ENCODE peak calls at places on chromosomes 2 and 18, in seven cellular contexts. L is IMR-90, U is neuronal stem cell, P is mesendoderm, W is mesenchymal stem cell, Q is H9, Y is H1. F is an unnamed sample.
A peak's percentile ranks its signal among the peaks of the same experiment; 100 is the strongest.

GRCh38 chr2:227719637-227720036 is 1.8 kb upstream of the SLC19A3 start:
- DNase-seq in L (no peak), U (no peak), P (no peak), W (no peak), Q (no peak), Y (no peak), F (peak; percentile 53)

GRCh38 chr18:47604041-47604440 is 326.4 kb downstream of the SMAD2 start:
- DNase-seq in L (no peak), U (no peak), P (no peak), W (no peak), Q (peak; percentile 12), Y (no peak), F (no peak)

GRCh38 chr2:151729416-151729811 is 4.9 kb downstream of the NEB start:
- DNase-seq in L (no peak), U (no peak), P (no peak), W (no peak), Q (no peak), Y (no peak), F (no peak)

GRCh38 chr2:46333912-46334311 is 36.7 kb downstream of the EPAS1 start:
- DNase-seq in L (no peak), U (no peak), P (no peak), W (no peak), Q (no peak), Y (no peak), F (no peak)

GRCh38 chr2:149741646-149742045 is 154.1 kb upstream of the MMADHC start:
- DNase-seq in L (peak; percentile 87), U (no peak), P (no peak), W (peak; percentile 91), Q (no peak), Y (no peak), F (no peak)

GRCh38 chr18:63317982-63318881 is 1.3 kb downstream of the BCL2 start:
- DNase-seq in L (no peak), U (no peak), P (peak; percentile 86), W (no peak), Q (peak; percentile 85), Y (no peak), F (peak; percentile 67)

GRCh38 chr2:119730598-119731278 is 29.0 kb upstream of the PTPN4 start:
- DNase-seq in L (no peak), U (no peak), P (no peak), W (no peak), Q (peak; percentile 28), Y (no peak), F (no peak)

GRCh38 chr2:37590119-37590571 is 81.3 kb downstream of the CDC42EP3 start:
- DNase-seq in L (peak; percentile 61), U (no peak), P (no peak), W (peak; percentile 94), Q (no peak), Y (no peak), F (no peak)

GRCh38 chr2:109347626-109348025 is 218.6 kb downstream of the SH3RF3 start:
- DNase-seq in L (no peak), U (no peak), P (no peak), W (no peak), Q (no peak), Y (no peak), F (no peak)

GRCh38 chr2:14420851-14421250 is 211.7 kb upstream of the LRATD1 start:
- DNase-seq in L (peak; percentile 45), U (no peak), P (no peak), W (no peak), Q (no peak), Y (no peak), F (peak; percentile 19)

GRCh38 chr2:96108578-96109561 is 7.5 kb downstream of the ADRA2B start:
- DNase-seq in L (no peak), U (peak; percentile 26), P (peak; percentile 63), W (no peak), Q (peak; percentile 64), Y (no peak), F (no peak)

GRCh38 chr2:121665504-121665903 is 16.2 kb upstream of the CLASP1 start:
- DNase-seq in L (no peak), U (no peak), P (no peak), W (no peak), Q (no peak), Y (no peak), F (no peak)

GRCh38 chr2:158509928-158510797 is 53.4 kb downstream of the PKP4 start:
- DNase-seq in L (peak; percentile 64), U (no peak), P (no peak), W (peak; percentile 57), Q (no peak), Y (no peak), F (peak; percentile 12)

GRCh38 chr2:165627463-165627862 is 158.0 kb downstream of the CSRNP3 start:
- DNase-seq in L (peak; percentile 73), U (no peak), P (no peak), W (peak; percentile 94), Q (no peak), Y (no peak), F (no peak)

GRCh38 chr2:165633431-165633830 is 160.6 kb downstream of the GALNT3 start:
- DNase-seq in L (no peak), U (peak; percentile 75), P (peak; percentile 45), W (no peak), Q (no peak), Y (peak; percentile 34), F (no peak)

GRCh38 chr2:165632594-165632993 is 161.5 kb downstream of the GALNT3 start:
- DNase-seq in L (no peak), U (no peak), P (no peak), W (no peak), Q (no peak), Y (no peak), F (no peak)

GRCh38 chr2:165629776-165630175 is 160.3 kb downstream of the CSRNP3 start:
- DNase-seq in L (no peak), U (no peak), P (no peak), W (no peak), Q (no peak), Y (no peak), F (no peak)

GRCh38 chr2:165630276-165630675 is 160.8 kb downstream of the CSRNP3 start:
- DNase-seq in L (no peak), U (no peak), P (no peak), W (no peak), Q (no peak), Y (no peak), F (no peak)
- H3K23ac ChIP-seq in L (no peak overlapping the region), U (no peak overlapping the region), P (no peak overlapping the region), W (no peak overlapping the region), Q (no peak overlapping the region), Y (no peak overlapping the region), F (no peak overlapping the region)

GRCh38 chr2:241000831-241001321 is 2.5 kb downstream of the SNED1 start:
- DNase-seq in L (no peak), U (no peak), P (no peak), W (no peak), Q (no peak), Y (no peak), F (no peak)

GRCh38 chr2:240999001-240999791 is 778 bp downstream of the SNED1 start:
- DNase-seq in L (no peak), U (no peak), P (no peak), W (no peak), Q (peak; percentile 35), Y (no peak), F (peak; percentile 1)

GRCh38 chr2:240998706-240999000 is 235 bp downstream of the SNED1 start:
- DNase-seq in L (no peak), U (no peak), P (no peak), W (no peak), Q (no peak), Y (no peak), F (no peak)

GRCh38 chr2:241001413-241002274 is 3.2 kb downstream of the SNED1 start:
- DNase-seq in L (no peak), U (no peak), P (no peak), W (no peak), Q (peak; percentile 22), Y (no peak), F (no peak)

GRCh38 chr2:240999873-241000541 is 1.6 kb downstream of the SNED1 start:
- DNase-seq in L (no peak), U (no peak), P (no peak), W (no peak), Q (no peak), Y (no peak), F (no peak)
- H3K4me1 ChIP-seq in L (peaks cover 17% of the 10 kb centered on the region), U (peaks cover 7% of the 10 kb centered on the region), P (no peaks in the 10 kb centered on the region), W (peaks cover 26% of the 10 kb centered on the region), Q (no peaks in the 10 kb centered on the region), Y (peaks cover 6% of the 10 kb centered on the region), F (peaks cover 10% of the 10 kb centered on the region)

DNA sequence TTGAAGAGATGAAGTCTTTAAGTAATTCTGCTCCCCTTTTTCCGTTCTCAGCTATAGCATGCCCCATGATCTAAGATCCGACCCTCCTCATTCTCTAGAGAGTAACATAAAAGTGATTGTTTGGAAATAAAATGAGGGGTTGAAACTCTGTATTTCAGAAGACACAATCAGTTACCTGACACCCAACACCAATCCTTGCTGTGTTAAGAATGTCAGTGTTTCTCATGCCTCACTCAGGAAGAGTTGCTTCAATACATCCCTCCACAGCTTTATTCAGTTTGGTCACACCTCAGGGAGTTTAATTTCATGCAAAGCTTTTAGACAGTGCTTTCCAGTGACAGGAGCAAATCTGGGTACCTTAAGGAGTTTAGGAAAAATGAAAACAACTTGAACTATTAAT is 49.9 kb upstream of the RBBP8 start:
- DNase-seq in L (no peak), U (no peak), P (no peak), W (no peak), Q (no peak), Y (no peak), F (no peak)
- H3K23ac ChIP-seq in L (no peak overlapping the region), U (no peak overlapping the region), P (no peak overlapping the region), W (no peak overlapping the region), Q (no peak overlapping the region), Y (no peak overlapping the region), F (no peak overlapping the region)

GRCh38 chr18:21145371-21145770 is 33.8 kb upstream of the ROCK1 start:
- DNase-seq in L (no peak), U (no peak), P (no peak), W (no peak), Q (no peak), Y (no peak), F (no peak)

GRCh38 chr18:21146016-21146415 is 34.4 kb upstream of the ROCK1 start:
- DNase-seq in L (peak; percentile 11), U (no peak), P (no peak), W (no peak), Q (no peak), Y (no peak), F (no peak)

GRCh38 chr18:21141678-21142422 is 30.2 kb upstream of the ROCK1 start:
- DNase-seq in L (peak; percentile 42), U (no peak), P (no peak), W (no peak), Q (no peak), Y (no peak), F (no peak)
- H3K4me1 ChIP-seq in L (peaks cover 5% of the 10 kb centered on the region), U (no peaks in the 10 kb centered on the region), P (no peaks in the 10 kb centered on the region), W (peaks cover 2% of the 10 kb centered on the region), Q (no peaks in the 10 kb centered on the region), Y (no peaks in the 10 kb centered on the region), F (no peaks in the 10 kb centered on the region)

GRCh38 chr2:38643021-38643671 is 22.8 kb upstream of the GALM start:
- DNase-seq in L (no peak), U (no peak), P (no peak), W (no peak), Q (no peak), Y (no peak), F (no peak)
- H3K23ac ChIP-seq in L (no peak overlapping the region), U (no peak overlapping the region), P (no peak overlapping the region), W (no peak overlapping the region), Q (no peak overlapping the region), Y (no peak overlapping the region), F (no peak overlapping the region)

GRCh38 chr2:124798551-124798950 is 773.5 kb downstream of the CNTNAP5 start:
- DNase-seq in L (no peak), U (no peak), P (no peak), W (peak; percentile 3), Q (no peak), Y (no peak), F (no peak)
- H3K4me1 ChIP-seq in L (no peaks in the 10 kb centered on the region), U (no peaks in the 10 kb centered on the region), P (no peaks in the 10 kb centered on the region), W (no peaks in the 10 kb centered on the region), Q (no peaks in the 10 kb centered on the region), Y (no peaks in the 10 kb centered on the region), F (no peaks in the 10 kb centered on the region)

GRCh38 chr2:48247171-48247570 is 282.8 kb upstream of the STON1 start:
- DNase-seq in L (peak; percentile 48), U (no peak), P (no peak), W (no peak), Q (no peak), Y (no peak), F (no peak)
- H3K23ac ChIP-seq in L (no peak overlapping the region), U (no peak overlapping the region), P (no peak overlapping the region), W (no peak overlapping the region), Q (no peak overlapping the region), Y (no peak overlapping the region), F (no peak overlapping the region)